ENCODE peak calls at places on chromosomes 6 and 20, in four cellular contexts. W is breast epithelium, G is fibroblast of lung, Y is hepatocyte. O is an unnamed sample. For H3K4me1 and H3K9me3, the result is how much of the 10 kb centered on the place peaks cover.

GRCh38 chr20:3698511-3699436 is 13.6 kb downstream of the SIGLEC1 start:
- DNase-seq in G (no peak), Y (no peak), W (no peak), O (peak)

GRCh38 chr6:118685823-118686449 is 34.5 kb upstream of the CEP85L start:
- DNase-seq in Y (no peak), G (no peak), W (no peak), O (no peak)

GRCh38 chr20:23397961-23398360 is 23.3 kb downstream of the NAPB start:
- DNase-seq in Y (no peak), G (peak), W (no peak), O (no peak)

GRCh38 chr6:159533568-159533967 is 159.5 kb downstream of the SOD2 start:
- DNase-seq in Y (no peak), G (peak), W (no peak), O (no peak)

GRCh38 chr6:110876170-110876773 is 1.7 kb downstream of the AMD1 start:
- DNase-seq in G (peak), W (peak), Y (peak), O (peak)

GRCh38 chr6:161242779-161243693 is 30.8 kb downstream of the AGPAT4 start:
- DNase-seq in Y (no peak), G (peak), W (no peak), O (no peak)

GRCh38 chr20:24879875-24880274 is 69.2 kb upstream of the CST7 start:
- DNase-seq in G (no peak), Y (no peak), W (no peak), O (no peak)

GRCh38 chr20:8854566-8854965 is 214.3 kb upstream of the PLCB4 start:
- DNase-seq in G (peak), W (no peak), Y (no peak), O (no peak)

GRCh38 chr6:101931766-101932165 is 538.3 kb downstream of the GRIK2 start:
- DNase-seq in G (no peak), W (no peak), Y (no peak), O (no peak)

GRCh38 chr6:3764516-3765333 is 13.2 kb upstream of the PXDC1 start:
- DNase-seq in Y (no peak), G (no peak), W (no peak), O (no peak)

GRCh38 chr6:11798096-11798495 is 19.5 kb upstream of the ADTRP start:
- DNase-seq in G (no peak), W (no peak), Y (no peak), O (no peak)

GRCh38 chr6:125153541-125154183 is at the start of gene TPD52L1:
- DNase-seq in Y (peak), W (peak), G (peak), O (peak)

GRCh38 chr6:139711714-139712585 is 337.5 kb upstream of the CITED2 start:
- DNase-seq in W (no peak), G (peak), Y (no peak), O (no peak)

GRCh38 chr6:8080338-8081151 is 16.4 kb upstream of the BLOC1S5 start:
- DNase-seq in G (peak), W (no peak), Y (peak), O (no peak)

GRCh38 chr6:8084586-8084985 is 17.8 kb downstream of the EEF1E1 start:
- DNase-seq in W (no peak), G (peak), Y (no peak), O (no peak)

GRCh38 chr6:8082954-8083858 is 19.0 kb upstream of the BLOC1S5 start:
- DNase-seq in G (peak), Y (peak), W (no peak), O (no peak)

GRCh38 chr6:8085053-8085511 is 17.3 kb downstream of the EEF1E1 start:
- DNase-seq in Y (peak), W (peak), G (peak), O (no peak)

GRCh38 chr6:8082572-8082953 is 18.4 kb upstream of the BLOC1S5 start:
- DNase-seq in Y (no peak), G (no peak), W (no peak), O (no peak)
- H3K4me1 ChIP-seq in Y (under half), G (under half), W (under half), O (under half)

GRCh38 chr6:167707686-167708500 is 118.8 kb upstream of the AFDN start:
- DNase-seq in Y (no peak), G (no peak), W (no peak), O (peak)

GRCh38 chr6:167710521-167710920 is 116.2 kb upstream of the AFDN start:
- DNase-seq in Y (no peak), G (no peak), W (no peak), O (peak)

GRCh38 chr6:167709196-167709595 is 117.5 kb upstream of the AFDN start:
- DNase-seq in Y (no peak), G (no peak), W (no peak), O (peak)

GRCh38 chr6:167706313-167707109 is 120.2 kb upstream of the AFDN start:
- DNase-seq in W (no peak), Y (no peak), G (no peak), O (peak)

GRCh38 chr6:167708501-167709094 is 118.1 kb upstream of the AFDN start:
- DNase-seq in Y (no peak), W (no peak), G (no peak), O (peak)
- H3K9me3 ChIP-seq in Y (under half), W (under half), G (under half), O (under half)

GRCh38 chr20:34111057-34111711 is 859 bp downstream of the EIF2S2 start:
- DNase-seq in G (peak), Y (peak), W (no peak), O (peak)
- H3K4me1 ChIP-seq in G (under half), Y (under half), W (under half), O (under half)

GRCh38 chr6:35267446-35267845 is 7.9 kb downstream of the ZNF76 start:
- DNase-seq in Y (no peak), G (no peak), W (no peak), O (no peak)
- H3K9me3 ChIP-seq in Y (under half), G (under half), W (under half), O (under half)

DNA sequence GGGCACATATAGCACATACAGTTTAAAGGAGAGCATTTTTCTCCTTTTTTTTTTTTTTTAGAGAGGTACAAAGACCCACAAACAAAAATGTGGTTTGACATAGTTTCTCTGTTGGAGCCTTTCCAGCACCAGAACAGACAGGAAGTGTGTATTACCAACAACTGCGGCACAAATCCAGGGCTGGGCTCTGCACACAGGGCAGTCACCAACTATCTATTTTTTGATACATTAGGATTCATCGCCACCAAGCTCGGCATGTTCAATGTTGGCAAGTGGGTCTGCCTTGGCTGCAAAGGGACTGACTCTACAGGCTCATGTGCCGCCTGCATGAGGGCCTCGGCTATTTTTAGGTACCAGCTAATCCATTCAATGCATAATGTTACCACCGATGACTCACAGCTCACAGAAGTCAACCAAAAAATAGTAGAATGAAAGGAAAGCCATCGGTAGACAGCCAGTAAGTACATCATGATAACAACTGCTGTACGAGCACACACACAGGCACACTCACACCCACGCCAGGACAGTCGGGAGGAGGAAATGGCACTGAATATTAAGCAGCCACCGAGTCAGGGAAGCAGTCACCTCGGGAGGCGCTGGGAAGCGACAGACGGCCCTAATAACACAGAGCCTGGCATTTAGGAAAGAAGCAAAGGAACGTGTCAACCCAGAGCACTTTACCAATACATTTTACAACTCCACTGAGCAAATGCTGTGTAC is 81.6 kb downstream of the GMPR start:
- DNase-seq in W (peak), Y (peak), G (peak), O (peak)
- H3K4me1 ChIP-seq in W (under half), Y (under half), G (under half), O (half or more)

DNA sequence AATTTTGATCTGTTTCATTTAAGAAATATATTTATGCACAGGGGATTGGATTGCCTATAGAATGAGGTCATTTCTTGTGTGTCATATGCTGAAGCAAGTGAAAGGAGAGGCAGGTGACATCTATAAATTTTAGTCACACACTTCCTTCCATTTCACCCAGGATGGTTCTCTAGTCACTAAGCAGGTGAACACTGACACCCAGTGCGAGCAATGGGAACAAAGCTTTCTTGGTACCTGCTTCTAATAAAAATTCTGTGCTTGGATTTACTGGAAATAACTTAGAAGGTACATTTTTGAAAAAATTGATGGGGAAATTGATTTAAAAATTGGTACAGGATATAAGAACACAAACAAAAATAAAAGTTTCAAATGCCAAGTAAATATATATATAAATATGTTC is 66.9 kb upstream of the MC3R start:
- DNase-seq in W (no peak), Y (no peak), G (no peak), O (no peak)
- H3K9me3 ChIP-seq in W (under half), Y (under half), G (under half), O (under half)

DNA sequence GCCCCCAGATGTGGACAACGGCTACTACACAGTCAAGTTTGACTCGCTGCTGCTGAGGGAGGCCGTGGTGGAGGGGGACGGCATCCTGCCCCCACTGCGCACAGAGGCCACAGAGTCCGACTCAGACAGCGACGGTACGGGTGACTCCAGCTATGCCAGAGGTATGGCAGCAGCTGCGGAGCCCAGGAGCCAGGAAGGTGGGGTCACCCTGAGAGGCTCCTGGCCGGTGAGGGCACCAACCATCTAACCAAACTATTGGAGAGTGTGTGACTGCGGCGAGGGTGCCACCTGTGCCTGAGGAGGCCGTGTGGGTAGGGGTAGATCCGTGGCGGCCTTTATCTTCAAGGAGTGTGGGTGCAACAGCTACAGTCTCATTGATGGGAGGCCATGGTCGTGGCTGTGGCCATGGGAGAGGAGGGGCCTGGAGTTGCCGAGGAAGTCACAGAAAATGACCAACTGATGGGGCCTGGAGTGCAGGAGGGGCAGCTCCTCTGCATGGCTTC is 2.8 kb upstream of the LIME1 start:
- DNase-seq in W (no peak), G (no peak), Y (no peak), O (no peak)
- H3K4me1 ChIP-seq in W (under half), G (under half), Y (under half), O (half or more)

GRCh38 chr20:16018881-16019280 is 554.4 kb downstream of the KIF16B start:
- DNase-seq in Y (no peak), G (no peak), W (no peak), O (no peak)
- H3K9me3 ChIP-seq in Y (under half), G (under half), W (under half), O (under half)

GRCh38 chr6:69933239-69933638 is 66.9 kb downstream of the COL19A1 start:
- DNase-seq in Y (no peak), G (no peak), W (no peak), O (no peak)

GRCh38 chr6:69937402-69938131 is 71.2 kb downstream of the COL19A1 start:
- DNase-seq in W (no peak), G (no peak), Y (no peak), O (no peak)

GRCh38 chr6:69942485-69942884 is 76.1 kb downstream of the COL19A1 start:
- DNase-seq in W (no peak), Y (no peak), G (no peak), O (no peak)

GRCh38 chr6:69935079-69935478 is 68.7 kb downstream of the COL19A1 start:
- DNase-seq in G (no peak), Y (no peak), W (no peak), O (no peak)

DNA sequence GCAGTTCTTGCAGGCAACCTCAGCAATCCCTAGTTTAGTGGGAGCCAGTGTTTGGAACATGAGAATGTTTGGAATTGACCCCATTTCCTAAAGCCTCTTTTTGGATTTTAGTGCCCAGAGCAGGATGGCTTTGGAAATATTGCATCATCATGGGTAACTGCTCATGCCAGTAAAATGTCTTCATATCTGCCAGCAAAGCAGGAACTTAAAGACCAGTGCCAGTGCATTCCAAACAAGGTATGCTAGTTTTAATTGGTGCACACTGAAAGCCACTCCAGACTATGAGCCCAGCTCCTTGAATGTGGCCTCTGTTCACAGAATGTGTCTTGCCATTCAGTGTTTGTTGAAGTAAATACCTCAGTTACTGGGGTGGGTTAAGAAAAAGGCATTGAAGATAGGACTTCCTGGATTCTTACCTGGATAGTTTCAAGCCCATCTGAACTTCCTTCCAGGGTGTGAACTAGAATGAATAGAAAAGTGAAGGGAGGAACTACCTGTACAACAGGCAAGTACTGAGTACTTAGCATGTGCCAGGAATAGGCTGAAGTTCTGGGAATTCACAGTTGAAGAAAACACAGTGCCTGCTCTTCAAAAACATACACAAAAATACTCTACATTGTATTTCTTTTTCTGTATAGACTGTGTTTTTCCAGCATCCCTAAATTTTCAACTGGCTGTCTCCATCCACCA is 70.5 kb downstream of the COL19A1 start:
- DNase-seq in G (peak), W (peak), Y (no peak), O (no peak)
- H3K4me1 ChIP-seq in G (under half), W (under half), Y (under half), O (under half)

GRCh38 chr20:31274441-31274840 is 17.0 kb downstream of the DEFB115 start:
- DNase-seq in Y (no peak), W (no peak), G (no peak), O (peak)
- H3K9me3 ChIP-seq in Y (under half), W (under half), G (under half), O (half or more)